ENCODE peak calls at places on chromosomes 6 and 20, in five cellular contexts. F is foreskin fibroblast, T is astrocyte of the spinal cord, X is IMR-90, C is cardiac fibroblast. I is an unnamed sample.

GRCh38 chr6:3911614-3912336 is 62.6 kb downstream of the FAM50B start:
- DNase-seq in X (peak), F (peak), T (peak), C (peak), I (peak)

GRCh38 chr6:139778688-139779087 is 404.2 kb upstream of the CITED2 start:
- DNase-seq in C (peak), T (peak), X (peak), F (no peak), I (no peak)

GRCh38 chr20:16129411-16129810 is 443.8 kb downstream of the KIF16B start:
- DNase-seq in C (no peak), X (no peak), F (no peak), T (no peak), I (no peak)

GRCh38 chr6:166301611-166302529 is 6.3 kb downstream of the PRR18 start:
- DNase-seq in F (no peak), T (no peak), C (no peak), X (no peak), I (no peak)

GRCh38 chr6:117601811-117602150 is 530 bp downstream of the GOPC start:
- DNase-seq in T (no peak), F (no peak), C (no peak), X (no peak), I (no peak)

GRCh38 chr6:115643762-115644161 is 416.9 kb downstream of the FRK start:
- DNase-seq in C (peak), T (peak), F (peak), X (peak), I (peak)

GRCh38 chr6:112466378-112467151 is 119.4 kb downstream of the RFPL4B start:
- DNase-seq in C (peak), X (peak), F (no peak), T (peak), I (no peak)

GRCh38 chr6:160992323-160993314 is 1.1 kb downstream of the MAP3K4 start:
- DNase-seq in C (peak), F (peak), T (peak), X (peak), I (peak)

GRCh38 chr6:13688692-13689196 is 22.9 kb downstream of the RANBP9 start:
- DNase-seq in C (no peak), T (no peak), F (no peak), X (no peak), I (no peak)

GRCh38 chr6:85459224-85459901 is 9.5 kb downstream of the NT5E start:
- DNase-seq in C (peak), F (peak), X (peak), T (peak), I (no peak)

GRCh38 chr6:72420409-72420808 is 201.5 kb upstream of the KCNQ5 start:
- DNase-seq in T (no peak), C (peak), F (no peak), X (no peak), I (no peak)

GRCh38 chr20:10673176-10673830 is 496 bp downstream of the JAG1 start:
- DNase-seq in X (no peak), T (no peak), F (no peak), C (no peak), I (no peak)

GRCh38 chr6:24936641-24937317 is 1.0 kb upstream of the RIPOR2 start:
- DNase-seq in X (peak), F (no peak), C (peak), T (no peak), I (no peak)

GRCh38 chr20:46709459-46710148 is at the start of gene SLC2A10:
- DNase-seq in X (peak), T (peak), C (peak), F (peak), I (peak)

GRCh38 chr6:7821426-7821825 is 89.2 kb downstream of the TXNDC5 start:
- DNase-seq in T (no peak), C (peak), X (peak), F (no peak), I (no peak)

GRCh38 chr6:116278853-116279231 is 888 bp downstream of the TSPYL1 start:
- DNase-seq in X (peak), C (peak), F (no peak), T (no peak), I (no peak)

GRCh38 chr20:62500237-62500864 is 24.6 kb upstream of the GATA5 start:
- DNase-seq in C (peak), T (peak), X (peak), F (peak), I (peak)

GRCh38 chr6:161630674-161631073 is 356.8 kb upstream of the AGPAT4 start:
- DNase-seq in T (no peak), F (no peak), X (no peak), C (peak), I (no peak)

GRCh38 chr20:663315-664090 is 10.5 kb upstream of the SRXN1 start:
- DNase-seq in F (no peak), C (peak), T (no peak), X (peak), I (no peak)

GRCh38 chr6:53009056-53009455 is 14.0 kb upstream of the GSTA4 start:
- DNase-seq in T (no peak), X (no peak), C (peak), F (no peak), I (no peak)

GRCh38 chr20:11431613-11432012 is 486.1 kb upstream of the BTBD3 start:
- DNase-seq in F (no peak), X (no peak), C (peak), T (peak), I (no peak)

GRCh38 chr20:61531553-61532345 is 279.7 kb downstream of the CDH4 start:
- DNase-seq in F (no peak), C (peak), T (peak), X (peak), I (no peak)

GRCh38 chr6:11042750-11043551 is 1.2 kb downstream of the ELOVL2 start:
- DNase-seq in F (peak), T (peak), C (peak), X (peak), I (no peak)

GRCh38 chr6:166676270-166676860 is 49.3 kb upstream of the RPS6KA2 start:
- DNase-seq in C (no peak), T (no peak), X (no peak), F (no peak), I (no peak)

GRCh38 chr20:64188682-64189529 is 24.7 kb downstream of the MYT1 start:
- DNase-seq in T (peak), F (no peak), X (peak), C (peak), I (peak)

GRCh38 chr6:157614026-157614484 is 209.0 kb upstream of the SNX9 start:
- DNase-seq in F (no peak), T (peak), X (peak), C (no peak), I (peak)

GRCh38 chr6:157615951-157616350 is 207.1 kb upstream of the SNX9 start:
- DNase-seq in T (no peak), F (no peak), C (no peak), X (no peak), I (no peak)

GRCh38 chr6:157611406-157611805 is 211.6 kb upstream of the SNX9 start:
- DNase-seq in C (no peak), X (no peak), F (no peak), T (no peak), I (no peak)

GRCh38 chr6:157613011-157613522 is 210.0 kb upstream of the SNX9 start:
- DNase-seq in X (peak), F (peak), T (peak), C (peak), I (peak)

DNA sequence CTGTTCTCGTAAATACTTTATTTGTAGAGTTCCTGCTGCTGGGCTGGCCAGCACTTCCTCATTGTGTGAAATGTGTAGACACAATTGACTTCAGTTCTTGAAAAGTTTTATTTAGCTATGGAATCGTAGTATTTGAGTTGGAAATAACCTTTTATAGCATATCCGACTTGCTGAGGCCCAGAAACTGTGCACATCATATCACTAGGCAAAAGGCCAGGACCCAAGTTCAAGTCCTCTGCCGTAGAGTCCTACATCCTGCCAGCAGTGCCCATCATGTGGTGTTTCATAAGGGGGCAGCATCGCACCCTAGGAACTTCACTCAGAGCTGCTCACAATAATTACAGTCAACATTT is 207.7 kb upstream of the SNX9 start:
- DNase-seq in C (no peak), F (no peak), T (peak), X (no peak), I (no peak)
- TF ChIP-seq CTCF in C (no peak), F (no peak), T (peak), X (peak), I (no peak)

DNA sequence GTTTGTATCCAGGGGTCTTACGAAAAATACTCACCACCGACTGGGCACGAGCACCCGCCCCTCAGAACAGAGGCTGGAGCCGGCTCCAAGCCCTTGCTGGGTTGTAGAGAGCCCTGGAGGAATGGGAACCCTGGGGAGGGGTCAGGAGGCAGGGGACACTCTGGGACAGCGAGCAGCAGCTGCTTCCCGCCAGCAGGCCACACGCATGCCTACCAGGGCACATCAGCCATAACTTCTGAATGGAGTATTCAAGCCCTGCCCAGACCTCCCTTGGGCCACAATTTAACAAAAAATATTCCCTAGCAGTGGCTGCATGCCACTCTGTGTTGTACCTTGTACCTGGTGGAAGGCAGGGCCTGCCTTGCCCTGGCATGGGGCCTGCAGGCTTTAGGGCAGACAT is 31.6 kb upstream of the CD93 start:
- DNase-seq in F (no peak), C (no peak), X (no peak), T (no peak), I (no peak)
- TF ChIP-seq CTCF in F (no peak), C (no peak), X (no peak), T (no peak), I (no peak)

DNA sequence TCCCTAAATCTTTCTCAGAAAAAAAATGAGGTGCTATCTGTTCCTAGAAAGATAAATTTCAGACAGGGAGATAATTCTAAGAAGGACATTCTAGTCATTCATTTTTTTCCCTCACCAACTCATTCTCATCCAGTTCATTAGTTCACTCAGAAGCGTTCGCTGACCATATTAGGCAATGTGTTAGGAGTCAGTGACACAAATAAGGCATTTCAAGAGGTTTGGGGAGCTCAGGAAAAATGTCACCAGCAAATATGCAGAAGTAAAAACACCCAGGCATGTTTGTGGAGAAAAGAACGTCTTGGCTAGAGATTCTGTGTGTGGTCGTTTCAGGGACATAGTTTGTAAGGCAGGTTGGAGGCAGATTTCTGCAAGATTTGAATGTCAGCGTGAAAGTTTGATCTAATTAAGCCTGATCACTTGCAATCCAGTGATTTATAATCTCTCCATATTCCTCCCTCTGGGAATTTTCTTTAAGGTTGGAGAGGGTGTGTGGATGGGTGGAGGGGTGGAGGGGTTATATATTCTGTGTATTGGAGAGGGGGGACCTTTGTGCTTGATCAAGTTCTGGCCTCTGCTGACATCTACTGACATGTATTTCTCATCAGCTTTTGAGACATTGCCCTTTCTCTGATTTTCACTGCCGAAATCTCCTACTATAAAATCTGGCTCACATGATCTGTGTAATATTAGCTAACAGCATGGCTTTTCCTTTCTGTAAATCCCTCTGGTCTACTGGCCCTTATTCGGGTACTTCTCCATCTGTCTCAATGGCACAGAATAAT is 3.6 kb downstream of the MYCT1 start:
- DNase-seq in C (peak), T (no peak), X (peak), F (no peak), I (no peak)
- TF ChIP-seq CTCF in C (no peak), T (no peak), X (peak), F (no peak), I (no peak)

GRCh38 chr20:53020376-53020775 is 48.2 kb downstream of the TSHZ2 start:
- DNase-seq in C (no peak), T (no peak), F (no peak), X (no peak), I (no peak)

GRCh38 chr20:53019464-53019863 is 47.3 kb downstream of the TSHZ2 start:
- DNase-seq in X (no peak), C (no peak), T (no peak), F (no peak), I (no peak)

GRCh38 chr20:53023717-53024116 is 51.6 kb downstream of the TSHZ2 start:
- DNase-seq in C (no peak), X (no peak), T (no peak), F (no peak), I (no peak)

GRCh38 chr20:53021934-53022333 is 49.8 kb downstream of the TSHZ2 start:
- DNase-seq in C (peak), F (no peak), X (no peak), T (no peak), I (no peak)

DNA sequence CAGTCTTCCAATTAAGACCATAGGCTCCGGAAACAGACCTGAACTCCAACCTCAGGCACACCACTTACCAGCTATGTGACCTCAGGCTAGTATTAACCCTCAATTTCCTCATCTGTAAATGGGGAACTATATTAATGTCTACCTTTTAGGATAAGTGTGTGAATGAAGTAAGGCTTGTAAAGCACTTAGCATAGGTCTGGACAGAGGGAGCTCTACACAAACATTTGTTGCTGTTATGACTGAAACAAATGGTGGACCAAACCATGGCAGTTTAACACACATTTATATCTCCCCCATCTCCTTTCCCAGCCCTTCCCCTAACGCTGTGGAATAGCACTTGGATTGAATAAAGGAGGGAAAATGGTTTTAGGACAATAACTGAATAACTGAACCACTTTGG is 48.7 kb downstream of the TSHZ2 start:
- DNase-seq in F (no peak), X (no peak), T (no peak), C (no peak), I (no peak)
- TF ChIP-seq CTCF in F (no peak), X (no peak), T (no peak), C (no peak), I (no peak)

GRCh38 chr20:43506238-43506637 is 1.3 kb upstream of the L3MBTL1 start:
- DNase-seq in T (no peak), X (no peak), C (no peak), F (no peak), I (no peak)

GRCh38 chr20:43511879-43512278 is 4.4 kb downstream of the L3MBTL1 start:
- DNase-seq in C (no peak), X (no peak), T (no peak), F (no peak), I (no peak)

GRCh38 chr20:43508106-43508505 is 609 bp downstream of the L3MBTL1 start:
- DNase-seq in C (no peak), F (no peak), T (no peak), X (no peak), I (peak)

GRCh38 chr20:43507150-43508080 is at the start of gene L3MBTL1:
- DNase-seq in T (peak), F (peak), X (peak), C (peak), I (peak)

GRCh38 chr20:43508604-43509040 is 1.1 kb downstream of the L3MBTL1 start:
- DNase-seq in F (no peak), T (no peak), C (peak), X (no peak), I (peak)
- TF ChIP-seq CTCF in F (no peak), T (no peak), C (no peak), X (no peak), I (no peak)

GRCh38 chr6:144150673-144151009 is 324 bp downstream of the STX11 start:
- DNase-seq in X (peak), T (peak), C (peak), F (peak), I (peak)
- TF ChIP-seq CTCF in X (no peak), T (peak), C (peak), F (peak), I (no peak)